ENCODE peak calls at places on chromosomes 5 and 9, in six cellular contexts. S, T, Q, D, P and M are unnamed samples.

GRCh38 chr9:26062172-26062571 is 383.9 kb upstream of the TUSC1 start:
- DNase-seq in S (no peak), T (no peak), Q (no peak), D (no peak), P (no peak), M (no peak)

GRCh38 chr5:88787856-88788255 is 95.1 kb downstream of the MEF2C start:
- DNase-seq in S (no peak), T (no peak), Q (no peak), D (no peak), P (no peak), M (no peak)

GRCh38 chr9:131781069-131781468 is 41.2 kb upstream of the RAPGEF1 start:
- DNase-seq in S (no peak), T (peak), Q (no peak), D (no peak), P (no peak), M (no peak)

GRCh38 chr5:178289438-178289837 is 56.8 kb upstream of the PHYKPL start:
- DNase-seq in S (no peak), T (no peak), Q (no peak), D (no peak), P (no peak), M (no peak)

GRCh38 chr5:12526113-12526512 is 621.9 kb upstream of the CTNND2 start:
- DNase-seq in S (no peak), T (no peak), Q (no peak), D (no peak), P (no peak), M (no peak)

GRCh38 chr5:167745868-167746267 is 545.6 kb upstream of the WWC1 start:
- DNase-seq in S (no peak), T (no peak), Q (no peak), D (no peak), P (no peak), M (no peak)

GRCh38 chr5:114101153-114101552 is 260.7 kb upstream of the KCNN2 start:
- DNase-seq in S (no peak), T (peak), Q (peak), D (peak), P (no peak), M (no peak)

GRCh38 chr9:2465921-2466460 is 155.6 kb upstream of the VLDLR start:
- DNase-seq in S (no peak), T (peak), Q (peak), D (peak), P (no peak), M (peak)

GRCh38 chr9:124220551-124221451 is 36.9 kb upstream of the NEK6 start:
- DNase-seq in S (no peak), T (no peak), Q (no peak), D (no peak), P (no peak), M (no peak)

GRCh38 chr9:20603524-20604268 is 18.6 kb downstream of the MLLT3 start:
- DNase-seq in S (no peak), T (no peak), Q (no peak), D (no peak), P (no peak), M (no peak)

GRCh38 chr9:132411091-132411508 is 1.1 kb downstream of the CFAP77 start:
- DNase-seq in S (peak), T (peak), Q (peak), D (peak), P (peak), M (peak)

GRCh38 chr5:157189223-157189622 is 8.6 kb downstream of the ITK start:
- DNase-seq in S (no peak), T (peak), Q (no peak), D (no peak), P (no peak), M (no peak)

GRCh38 chr9:95495529-95495928 is 21.2 kb downstream of the PTCH1 start:
- DNase-seq in S (no peak), T (no peak), Q (no peak), D (no peak), P (no peak), M (no peak)

GRCh38 chr9:120886490-120886967 is 9.5 kb upstream of the PHF19 start:
- DNase-seq in S (no peak), T (no peak), Q (peak), D (no peak), P (no peak), M (no peak)

GRCh38 chr5:146785065-146785464 is 93.5 kb downstream of the PPP2R2B start:
- DNase-seq in S (no peak), T (no peak), Q (no peak), D (no peak), P (no peak), M (no peak)

GRCh38 chr5:159463590-159464321 is 133.5 kb upstream of the IL12B start:
- DNase-seq in S (no peak), T (no peak), Q (peak), D (no peak), P (no peak), M (no peak)

GRCh38 chr9:2241461-2241874 is 226.3 kb downstream of the SMARCA2 start:
- DNase-seq in S (no peak), T (peak), Q (no peak), D (peak), P (peak), M (no peak)

GRCh38 chr5:95417971-95418370 is 26.8 kb downstream of the FAM81B start:
- DNase-seq in S (no peak), T (no peak), Q (no peak), D (no peak), P (no peak), M (no peak)

GRCh38 chr9:69325409-69326212 is 596 bp downstream of the ENTREP1 start:
- DNase-seq in S (no peak), T (no peak), Q (no peak), D (no peak), P (peak), M (peak)

GRCh38 chr9:89810434-89810833 is 205.6 kb downstream of the GADD45G start:
- DNase-seq in S (no peak), T (no peak), Q (no peak), D (no peak), P (no peak), M (no peak)

GRCh38 chr9:135410421-135410820 is 69.2 kb upstream of the PPP1R26 start:
- DNase-seq in S (no peak), T (no peak), Q (no peak), D (no peak), P (no peak), M (no peak)

GRCh38 chr5:143515829-143516228 is 112.3 kb upstream of the NR3C1 start:
- DNase-seq in S (no peak), T (peak), Q (no peak), D (no peak), P (no peak), M (no peak)

GRCh38 chr5:123156577-123157296 is 67.7 kb downstream of the PRDM6 start:
- DNase-seq in S (no peak), T (no peak), Q (no peak), D (no peak), P (peak), M (no peak)

GRCh38 chr5:115549154-115549553 is 4.6 kb upstream of the FEM1C start:
- DNase-seq in S (peak), T (peak), Q (no peak), D (peak), P (no peak), M (peak)
- TF ChIP-seq CTCF in S (peak), T (peak), Q (no peak), D (no peak), P (no peak), M (peak)

GRCh38 chr5:111756701-111757581 is at the start of gene NREP:
- DNase-seq in S (peak), T (peak), Q (peak), D (peak), P (peak), M (no peak)
- TF ChIP-seq CTCF in S (peak), T (peak), Q (peak), D (no peak), P (no peak), M (no peak)

GRCh38 chr5:72556351-72557146 is 49.3 kb upstream of the ZNF366 start:
- DNase-seq in S (no peak), T (peak), Q (no peak), D (peak), P (peak), M (peak)
- TF ChIP-seq CTCF in S (no peak), T (peak), Q (no peak), D (peak), P (no peak), M (peak)

GRCh38 chr5:91182763-91183162 is 200.4 kb downstream of the ARRDC3 start:
- DNase-seq in S (no peak), T (peak), Q (no peak), D (no peak), P (no peak), M (peak)
- TF ChIP-seq CTCF in S (no peak), T (no peak), Q (no peak), D (peak), P (no peak), M (no peak)

GRCh38 chr5:1772634-1773033 is 27.0 kb downstream of the MRPL36 start:
- DNase-seq in S (no peak), T (peak), Q (no peak), D (no peak), P (no peak), M (no peak)
- TF ChIP-seq CTCF in S (peak), T (peak), Q (peak), D (no peak), P (no peak), M (peak)